ENCODE peak calls at places on chromosome X, in eight cellular contexts. One of them, this sample, is unnamed.

GRCh38 chrX:106959897-106960296 is 39.7 kb downstream of the CLDN2 start:
- DNase-seq in psoas muscle: no peak
- DNase-seq in tibial nerve: no peak
- DNase-seq in astrocyte of the cerebellum: peak
- DNase-seq in AG04450: no peak
- DNase-seq in colonic mucosa: no peak
- DNase-seq in IMR-90: peak
- DNase-seq in stomach: no peak
- DNase-seq in this sample: no peak

GRCh38 chrX:118807151-118808017 is 16.2 kb upstream of the ZCCHC12 start:
- DNase-seq in psoas muscle: peak
- DNase-seq in tibial nerve: peak
- DNase-seq in astrocyte of the cerebellum: peak
- DNase-seq in AG04450: no peak
- DNase-seq in colonic mucosa: peak
- DNase-seq in IMR-90: peak
- DNase-seq in stomach: peak
- DNase-seq in this sample: no peak

GRCh38 chrX:3295731-3296130 is 50.7 kb downstream of the MXRA5 start:
- DNase-seq in psoas muscle: no peak
- DNase-seq in tibial nerve: no peak
- DNase-seq in astrocyte of the cerebellum: no peak
- DNase-seq in AG04450: no peak
- DNase-seq in colonic mucosa: peak
- DNase-seq in IMR-90: no peak
- DNase-seq in stomach: no peak
- DNase-seq in this sample: no peak

GRCh38 chrX:76454456-76454927 is 27.0 kb downstream of the MAGEE1 start:
- DNase-seq in psoas muscle: no peak
- DNase-seq in tibial nerve: no peak
- DNase-seq in astrocyte of the cerebellum: no peak
- DNase-seq in AG04450: no peak
- DNase-seq in colonic mucosa: no peak
- DNase-seq in IMR-90: peak
- DNase-seq in stomach: no peak
- DNase-seq in this sample: no peak

GRCh38 chrX:38375888-38376287 is 23.5 kb downstream of the OTC start:
- DNase-seq in psoas muscle: no peak
- DNase-seq in tibial nerve: no peak
- DNase-seq in astrocyte of the cerebellum: no peak
- DNase-seq in AG04450: no peak
- DNase-seq in colonic mucosa: no peak
- DNase-seq in IMR-90: no peak
- DNase-seq in stomach: no peak
- DNase-seq in this sample: no peak

GRCh38 chrX:45508459-45508858 is 307.8 kb upstream of the DIPK2B start:
- DNase-seq in psoas muscle: no peak
- DNase-seq in tibial nerve: no peak
- DNase-seq in astrocyte of the cerebellum: no peak
- DNase-seq in AG04450: no peak
- DNase-seq in colonic mucosa: no peak
- DNase-seq in IMR-90: peak
- DNase-seq in stomach: no peak
- DNase-seq in this sample: no peak

GRCh38 chrX:39749135-39749534 is 348.6 kb downstream of the BCOR start:
- DNase-seq in psoas muscle: no peak
- DNase-seq in tibial nerve: no peak
- DNase-seq in astrocyte of the cerebellum: no peak
- DNase-seq in AG04450: no peak
- DNase-seq in colonic mucosa: no peak
- DNase-seq in IMR-90: no peak
- DNase-seq in stomach: no peak
- DNase-seq in this sample: no peak

GRCh38 chrX:114800719-114801118 is 216.7 kb downstream of the IL13RA2 start:
- DNase-seq in psoas muscle: no peak
- DNase-seq in tibial nerve: no peak
- DNase-seq in astrocyte of the cerebellum: no peak
- DNase-seq in AG04450: no peak
- DNase-seq in colonic mucosa: no peak
- DNase-seq in IMR-90: peak
- DNase-seq in stomach: no peak
- DNase-seq in this sample: no peak

GRCh38 chrX:52261125-52261462 is 76.4 kb downstream of the MAGED4 start:
- DNase-seq in psoas muscle: no peak
- DNase-seq in tibial nerve: no peak
- DNase-seq in astrocyte of the cerebellum: no peak
- DNase-seq in AG04450: no peak
- DNase-seq in colonic mucosa: no peak
- DNase-seq in IMR-90: no peak
- DNase-seq in stomach: no peak
- DNase-seq in this sample: no peak

GRCh38 chrX:40145001-40145631 is 47.4 kb upstream of the BCOR start:
- DNase-seq in psoas muscle: peak
- DNase-seq in tibial nerve: no peak
- DNase-seq in astrocyte of the cerebellum: no peak
- DNase-seq in AG04450: no peak
- DNase-seq in colonic mucosa: peak
- DNase-seq in IMR-90: no peak
- DNase-seq in stomach: no peak
- DNase-seq in this sample: no peak

GRCh38 chrX:72713130-72713529 is 976 bp downstream of the PHKA1 start:
- DNase-seq in psoas muscle: no peak
- DNase-seq in tibial nerve: no peak
- DNase-seq in astrocyte of the cerebellum: no peak
- DNase-seq in AG04450: no peak
- DNase-seq in colonic mucosa: no peak
- DNase-seq in IMR-90: no peak
- DNase-seq in stomach: no peak
- DNase-seq in this sample: no peak

GRCh38 chrX:9927638-9928037 is 39.5 kb upstream of the CLDN34 start:
- DNase-seq in psoas muscle: no peak
- DNase-seq in tibial nerve: no peak
- DNase-seq in astrocyte of the cerebellum: no peak
- DNase-seq in AG04450: no peak
- DNase-seq in colonic mucosa: no peak
- DNase-seq in IMR-90: no peak
- DNase-seq in stomach: no peak
- DNase-seq in this sample: no peak

GRCh38 chrX:151458824-151459223 is 61.8 kb downstream of the VMA21 start:
- DNase-seq in psoas muscle: no peak
- DNase-seq in tibial nerve: no peak
- DNase-seq in astrocyte of the cerebellum: peak
- DNase-seq in AG04450: no peak
- DNase-seq in colonic mucosa: no peak
- DNase-seq in IMR-90: peak
- DNase-seq in stomach: no peak
- DNase-seq in this sample: peak

GRCh38 chrX:24014388-24015018 is 12.5 kb downstream of the KLHL15 start:
- DNase-seq in psoas muscle: no peak
- DNase-seq in tibial nerve: no peak
- DNase-seq in astrocyte of the cerebellum: no peak
- DNase-seq in AG04450: no peak
- DNase-seq in colonic mucosa: no peak
- DNase-seq in IMR-90: peak
- DNase-seq in stomach: no peak
- DNase-seq in this sample: no peak

GRCh38 chrX:96774116-96774515 is 89.5 kb downstream of the DIAPH2 start:
- DNase-seq in psoas muscle: no peak
- DNase-seq in tibial nerve: no peak
- DNase-seq in astrocyte of the cerebellum: no peak
- DNase-seq in AG04450: no peak
- DNase-seq in colonic mucosa: no peak
- DNase-seq in IMR-90: no peak
- DNase-seq in stomach: no peak
- DNase-seq in this sample: no peak

GRCh38 chrX:138191998-138192397 is 519.5 kb downstream of the FGF13 start:
- DNase-seq in psoas muscle: no peak
- DNase-seq in tibial nerve: peak
- DNase-seq in astrocyte of the cerebellum: peak
- DNase-seq in AG04450: no peak
- DNase-seq in colonic mucosa: no peak
- DNase-seq in IMR-90: peak
- DNase-seq in stomach: no peak
- DNase-seq in this sample: no peak

GRCh38 chrX:40646489-40647306 is 663 bp downstream of the CXorf38 start:
- DNase-seq in psoas muscle: peak
- DNase-seq in tibial nerve: peak
- DNase-seq in astrocyte of the cerebellum: no peak
- DNase-seq in AG04450: no peak
- DNase-seq in colonic mucosa: peak
- DNase-seq in IMR-90: peak
- DNase-seq in stomach: peak
- DNase-seq in this sample: no peak

GRCh38 chrX:26192204-26192603 is at the start of gene MAGEB6:
- DNase-seq in psoas muscle: no peak
- DNase-seq in tibial nerve: no peak
- DNase-seq in astrocyte of the cerebellum: no peak
- DNase-seq in AG04450: no peak
- DNase-seq in colonic mucosa: no peak
- DNase-seq in IMR-90: no peak
- DNase-seq in stomach: no peak
- DNase-seq in this sample: no peak

GRCh38 chrX:11349020-11349419 is 55.8 kb downstream of the AMELX start:
- DNase-seq in psoas muscle: no peak
- DNase-seq in tibial nerve: no peak
- DNase-seq in astrocyte of the cerebellum: no peak
- DNase-seq in AG04450: no peak
- DNase-seq in colonic mucosa: no peak
- DNase-seq in IMR-90: no peak
- DNase-seq in stomach: no peak
- DNase-seq in this sample: no peak

GRCh38 chrX:11351375-11352295 is 58.4 kb downstream of the AMELX start:
- DNase-seq in psoas muscle: peak
- DNase-seq in tibial nerve: peak
- DNase-seq in astrocyte of the cerebellum: peak
- DNase-seq in AG04450: peak
- DNase-seq in colonic mucosa: peak
- DNase-seq in IMR-90: peak
- DNase-seq in stomach: peak
- DNase-seq in this sample: no peak

GRCh38 chrX:11352296-11352741 is 59.1 kb downstream of the AMELX start:
- DNase-seq in psoas muscle: no peak
- DNase-seq in tibial nerve: no peak
- DNase-seq in astrocyte of the cerebellum: no peak
- DNase-seq in AG04450: no peak
- DNase-seq in colonic mucosa: no peak
- DNase-seq in IMR-90: no peak
- DNase-seq in stomach: no peak
- DNase-seq in this sample: no peak

GRCh38 chrX:11346283-11346682 is 53.1 kb downstream of the AMELX start:
- DNase-seq in psoas muscle: no peak
- DNase-seq in tibial nerve: no peak
- DNase-seq in astrocyte of the cerebellum: no peak
- DNase-seq in AG04450: no peak
- DNase-seq in colonic mucosa: no peak
- DNase-seq in IMR-90: no peak
- DNase-seq in stomach: no peak
- DNase-seq in this sample: no peak

GRCh38 chrX:11349661-11350337 is 56.6 kb downstream of the AMELX start:
- DNase-seq in psoas muscle: no peak
- DNase-seq in tibial nerve: no peak
- DNase-seq in astrocyte of the cerebellum: no peak
- DNase-seq in AG04450: no peak
- DNase-seq in colonic mucosa: no peak
- DNase-seq in IMR-90: no peak
- DNase-seq in stomach: no peak
- DNase-seq in this sample: no peak
- H3K4me3 ChIP-seq in psoas muscle: peak
- H3K4me3 ChIP-seq in tibial nerve: peak
- H3K4me3 ChIP-seq in astrocyte of the cerebellum: no peak
- H3K4me3 ChIP-seq in AG04450: no peak
- H3K4me3 ChIP-seq in colonic mucosa: no peak
- H3K4me3 ChIP-seq in IMR-90: no peak
- H3K4me3 ChIP-seq in stomach: no peak
- H3K4me3 ChIP-seq in this sample: no peak

DNA sequence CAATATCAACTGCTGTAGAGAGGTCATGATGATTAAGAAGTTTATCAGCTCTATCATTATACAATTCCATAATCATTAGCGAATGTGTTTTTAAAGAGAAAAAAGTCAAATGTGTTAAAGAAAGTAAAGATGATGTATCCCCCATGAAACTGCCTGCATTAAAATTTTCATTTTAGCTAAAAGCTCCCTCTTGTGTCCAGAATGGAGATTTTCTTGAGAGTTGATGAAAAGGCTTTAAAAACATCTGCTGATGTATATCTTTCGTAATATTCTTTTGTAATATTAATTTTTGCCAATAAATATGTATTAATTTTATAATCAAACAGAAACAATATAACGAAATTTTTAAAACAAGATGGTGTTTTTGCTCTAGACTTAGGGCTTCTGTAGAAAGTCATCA is 52.1 kb upstream of the LHFPL1 start:
- DNase-seq in psoas muscle: no peak
- DNase-seq in tibial nerve: no peak
- DNase-seq in astrocyte of the cerebellum: no peak
- DNase-seq in AG04450: no peak
- DNase-seq in colonic mucosa: no peak
- DNase-seq in IMR-90: peak
- DNase-seq in stomach: no peak
- DNase-seq in this sample: no peak
- TF ChIP-seq CTCF in psoas muscle: peak
- TF ChIP-seq CTCF in tibial nerve: peak
- TF ChIP-seq CTCF in astrocyte of the cerebellum: peak
- TF ChIP-seq CTCF in AG04450: peak
- TF ChIP-seq CTCF in colonic mucosa: no peak
- TF ChIP-seq CTCF in IMR-90: peak
- TF ChIP-seq CTCF in stomach: no peak
- TF ChIP-seq CTCF in this sample: peak

GRCh38 chrX:120087289-120088017 is 10.0 kb upstream of the RHOXF2B start:
- DNase-seq in psoas muscle: no peak
- DNase-seq in tibial nerve: no peak
- DNase-seq in astrocyte of the cerebellum: no peak
- DNase-seq in AG04450: no peak
- DNase-seq in colonic mucosa: no peak
- DNase-seq in IMR-90: no peak
- DNase-seq in stomach: no peak
- DNase-seq in this sample: no peak
- H3K4me3 ChIP-seq in psoas muscle: no peak
- H3K4me3 ChIP-seq in tibial nerve: peak
- H3K4me3 ChIP-seq in astrocyte of the cerebellum: no peak
- H3K4me3 ChIP-seq in AG04450: no peak
- H3K4me3 ChIP-seq in colonic mucosa: no peak
- H3K4me3 ChIP-seq in IMR-90: no peak
- H3K4me3 ChIP-seq in stomach: no peak
- H3K4me3 ChIP-seq in this sample: no peak

DNA sequence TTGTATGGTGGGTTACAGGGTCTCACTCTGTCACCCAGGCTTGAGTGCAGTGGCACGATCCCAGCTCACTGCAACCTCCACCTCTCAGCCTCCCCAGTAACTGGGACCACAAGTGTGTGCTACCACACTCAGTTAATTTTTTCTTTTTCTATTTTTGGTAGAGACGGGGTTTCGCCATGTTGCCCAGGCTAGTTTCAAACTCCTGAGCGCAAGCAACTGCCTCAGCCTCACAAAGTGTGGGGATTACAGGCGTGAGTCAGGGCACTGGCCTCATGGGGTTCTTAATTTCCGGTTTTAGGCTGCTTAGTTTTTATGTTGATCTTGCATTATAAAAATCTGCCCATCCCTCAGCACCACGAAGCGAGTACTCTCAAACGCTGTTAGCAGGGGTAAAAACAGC is 6.7 kb downstream of the BCAP31 start:
- DNase-seq in psoas muscle: no peak
- DNase-seq in tibial nerve: no peak
- DNase-seq in astrocyte of the cerebellum: no peak
- DNase-seq in AG04450: no peak
- DNase-seq in colonic mucosa: no peak
- DNase-seq in IMR-90: no peak
- DNase-seq in stomach: no peak
- DNase-seq in this sample: no peak
- TF ChIP-seq CTCF in psoas muscle: no peak
- TF ChIP-seq CTCF in tibial nerve: no peak
- TF ChIP-seq CTCF in astrocyte of the cerebellum: no peak
- TF ChIP-seq CTCF in AG04450: no peak
- TF ChIP-seq CTCF in colonic mucosa: no peak
- TF ChIP-seq CTCF in IMR-90: no peak
- TF ChIP-seq CTCF in stomach: no peak
- TF ChIP-seq CTCF in this sample: no peak

This sample was measured in kidney epithelial cell.